ENCODE peak calls at places on chromosomes 13 and 19, in nine cellular contexts. W is heart right ventricle, P is suprapubic skin, Q is ovary, G is right cardiac atrium, U is WERI-Rb-1, C is breast epithelium, X is brain microvascular endothelial cell, V is uterus. A is an unnamed sample.

GRCh38 chr19:39943586-39943985 is 9.2 kb upstream of the FCGBP start:
- DNase-seq in X (no peak), Q (no peak), C (no peak), W (no peak), G (no peak), U (no peak), V (no peak), P (no peak), A (no peak)

GRCh38 chr13:110379358-110379757 is 72.3 kb downstream of the COL4A2 start:
- DNase-seq in W (no peak), V (no peak), Q (no peak), C (no peak), G (no peak), U (no peak), X (no peak), P (no peak), A (no peak)

GRCh38 chr13:109715902-109716301 is 70.5 kb downstream of the IRS2 start:
- DNase-seq in G (no peak), C (no peak), Q (no peak), U (peak), V (no peak), W (no peak), X (peak), P (no peak), A (no peak)

GRCh38 chr13:42048625-42049453 is at the start of gene DGKH:
- DNase-seq in W (peak), G (peak), P (peak), V (peak), C (peak), X (peak), U (peak), Q (peak), A (peak)

GRCh38 chr19:16676101-16676798 is 15.3 kb downstream of the TMEM38A start:
- DNase-seq in X (no peak), C (no peak), Q (no peak), G (no peak), U (no peak), W (no peak), P (no peak), V (no peak), A (no peak)

GRCh38 chr19:13808856-13809255 is 13.6 kb downstream of the ZSWIM4 start:
- DNase-seq in X (no peak), Q (no peak), U (no peak), C (no peak), W (no peak), G (no peak), V (no peak), P (no peak), A (no peak)

GRCh38 chr13:78636493-78636892 is 22.5 kb downstream of the OBI1 start:
- DNase-seq in V (no peak), U (no peak), Q (no peak), C (no peak), X (no peak), P (no peak), G (no peak), W (no peak), A (no peak)

GRCh38 chr19:4233282-4233853 is 4.0 kb downstream of the EBI3 start:
- DNase-seq in Q (peak), C (no peak), G (peak), U (peak), X (peak), V (no peak), W (no peak), P (no peak), A (no peak)

GRCh38 chr13:95607363-95607762 is 37.1 kb downstream of the DZIP1 start:
- DNase-seq in P (no peak), G (no peak), U (no peak), C (no peak), W (no peak), V (no peak), X (peak), Q (no peak), A (no peak)

GRCh38 chr19:10270616-10271394 is at the start of gene ICAM1:
- DNase-seq in Q (peak), X (peak), V (peak), P (peak), G (peak), W (peak), U (peak), C (peak), A (peak)

GRCh38 chr19:53541971-53542370 is 4.0 kb downstream of the ZNF331 start:
- DNase-seq in V (no peak), W (no peak), C (no peak), U (no peak), Q (no peak), G (no peak), X (no peak), P (no peak), A (no peak)

GRCh38 chr19:40084948-40085347 is 5.8 kb downstream of the ZNF780A start:
- DNase-seq in G (no peak), Q (no peak), U (no peak), W (no peak), P (no peak), C (no peak), X (no peak), V (no peak), A (no peak)

GRCh38 chr13:23741879-23742510 is 147.2 kb downstream of the MIPEP start:
- DNase-seq in Q (no peak), P (no peak), C (no peak), X (no peak), G (no peak), U (peak), V (no peak), W (no peak), A (no peak)

GRCh38 chr19:27793128-27793643 is 1419.8 kb downstream of the UQCRFS1 start:
- DNase-seq in W (peak), U (peak), C (peak), X (peak), Q (no peak), P (peak), G (peak), V (peak), A (peak)

GRCh38 chr19:28687296-28687695 is 525.7 kb downstream of the UQCRFS1 start:
- DNase-seq in G (no peak), X (no peak), P (no peak), V (no peak), Q (no peak), U (no peak), W (no peak), C (no peak), A (no peak)

GRCh38 chr13:74203576-74203975 is 69.4 kb upstream of the KLF12 start:
- DNase-seq in X (no peak), C (no peak), W (no peak), G (no peak), P (no peak), U (no peak), Q (no peak), V (no peak), A (no peak)

GRCh38 chr19:8655340-8655709 is 24.9 kb downstream of the NFILZ start:
- DNase-seq in C (no peak), P (no peak), X (no peak), V (no peak), Q (no peak), W (no peak), U (no peak), G (no peak), A (no peak)

GRCh38 chr13:112525306-112525945 is 62.5 kb downstream of the TUBGCP3 start:
- DNase-seq in X (no peak), G (no peak), W (no peak), U (no peak), C (no peak), Q (no peak), V (no peak), P (no peak), A (no peak)

GRCh38 chr19:34733266-34733825 is 697 bp upstream of the ZNF181 start:
- DNase-seq in U (peak), X (no peak), Q (no peak), P (peak), V (peak), C (no peak), W (peak), G (no peak), A (peak)

GRCh38 chr13:39567569-39567968 is 35.4 kb downstream of the LHFPL6 start:
- DNase-seq in Q (no peak), U (no peak), C (no peak), P (no peak), G (no peak), V (no peak), W (no peak), X (no peak), A (no peak)

GRCh38 chr19:12720851-12721655 is 2.7 kb downstream of the TNPO2 start:
- DNase-seq in U (no peak), W (no peak), G (peak), P (no peak), V (no peak), X (no peak), Q (peak), C (no peak), A (peak)

GRCh38 chr13:96551540-96551939 is 442.7 kb downstream of the OXGR1 start:
- DNase-seq in V (no peak), U (no peak), C (no peak), G (no peak), P (no peak), X (no peak), Q (no peak), W (no peak), A (no peak)

GRCh38 chr13:35891973-35892441 is 239.2 kb downstream of the DCLK1 start:
- DNase-seq in G (no peak), Q (no peak), C (no peak), P (no peak), U (no peak), W (no peak), V (no peak), X (no peak), A (no peak)

GRCh38 chr19:15122331-15123030 is 15.3 kb downstream of the SYDE1 start:
- DNase-seq in V (no peak), X (no peak), W (no peak), G (peak), P (no peak), Q (no peak), U (no peak), C (no peak), A (no peak)

GRCh38 chr13:80379245-80379644 is 38.3 kb upstream of the SPRY2 start:
- DNase-seq in P (no peak), W (no peak), Q (no peak), G (no peak), C (no peak), U (no peak), V (no peak), X (peak), A (no peak)

GRCh38 chr13:44758595-44759221 is 182.6 kb upstream of the TSC22D1 start:
- DNase-seq in Q (no peak), U (no peak), V (no peak), P (no peak), C (no peak), X (peak), G (no peak), W (no peak), A (no peak)

GRCh38 chr13:99062593-99062992 is 84.7 kb upstream of the DOCK9 start:
- DNase-seq in U (no peak), V (peak), W (peak), X (peak), Q (peak), C (no peak), G (peak), P (no peak), A (no peak)

GRCh38 chr13:110568649-110569048 is 7.1 kb upstream of the RAB20 start:
- DNase-seq in C (no peak), G (no peak), X (no peak), V (no peak), Q (no peak), U (no peak), W (no peak), P (no peak), A (no peak)

GRCh38 chr13:49357694-49358093 is 86.2 kb downstream of the CAB39L start:
- DNase-seq in X (peak), W (no peak), G (no peak), C (no peak), V (no peak), P (no peak), U (no peak), Q (no peak), A (no peak)

GRCh38 chr13:109428146-109428545 is 358.2 kb downstream of the IRS2 start:
- DNase-seq in U (no peak), X (no peak), P (no peak), C (no peak), G (no peak), W (no peak), V (no peak), Q (no peak), A (no peak)

GRCh38 chr13:93775027-93775426 is 548.4 kb downstream of the GPC6 start:
- DNase-seq in P (no peak), G (no peak), V (no peak), U (no peak), X (no peak), C (no peak), Q (no peak), W (no peak), A (no peak)
- H3K27ac ChIP-seq in P (no peak), G (no peak), V (no peak), U (no peak), X (peak), C (no peak), Q (no peak), W (no peak), A (no peak)

GRCh38 chr19:23527797-23528196 is 132.5 kb upstream of the ZNF91 start:
- DNase-seq in G (no peak), X (no peak), Q (no peak), C (no peak), W (no peak), V (no peak), U (no peak), P (no peak), A (no peak)

GRCh38 chr19:23523863-23524262 is 128.6 kb upstream of the ZNF91 start:
- DNase-seq in C (no peak), U (no peak), W (peak), V (no peak), Q (no peak), G (no peak), P (no peak), X (no peak), A (no peak)

GRCh38 chr19:23525265-23525862 is 130.1 kb upstream of the ZNF91 start:
- DNase-seq in V (no peak), G (no peak), Q (no peak), C (no peak), X (no peak), W (no peak), U (no peak), P (no peak), A (no peak)

GRCh38 chr19:23528376-23528775 is 133.1 kb upstream of the ZNF91 start:
- DNase-seq in C (no peak), G (no peak), P (no peak), X (no peak), V (no peak), U (no peak), Q (no peak), W (no peak), A (no peak)

GRCh38 chr19:23526302-23526701 is 131.0 kb upstream of the ZNF91 start:
- DNase-seq in V (no peak), C (no peak), P (no peak), Q (no peak), X (no peak), U (no peak), G (no peak), W (no peak), A (no peak)
- H3K27ac ChIP-seq in V (no peak), C (no peak), P (no peak), Q (no peak), X (no peak), U (no peak), G (no peak), W (no peak), A (no peak)

GRCh38 chr13:113905942-113906341 is 42.1 kb upstream of the GAS6 start:
- DNase-seq in W (no peak), Q (no peak), X (no peak), G (no peak), P (no peak), C (no peak), U (no peak), V (no peak), A (no peak)

GRCh38 chr13:113904411-113904810 is 40.5 kb upstream of the GAS6 start:
- DNase-seq in P (no peak), X (no peak), W (peak), Q (no peak), G (peak), C (peak), V (peak), U (peak), A (no peak)

GRCh38 chr13:113905018-113905417 is 41.1 kb upstream of the GAS6 start:
- DNase-seq in C (peak), W (no peak), G (no peak), Q (no peak), U (no peak), P (no peak), X (no peak), V (no peak), A (no peak)

GRCh38 chr13:113907637-113908617 is 44.1 kb upstream of the GAS6 start:
- DNase-seq in X (no peak), C (peak), U (peak), P (no peak), V (peak), Q (no peak), G (no peak), W (no peak), A (peak)

GRCh38 chr13:113906566-113906965 is 42.7 kb upstream of the GAS6 start:
- DNase-seq in Q (no peak), V (no peak), W (no peak), C (peak), P (no peak), G (no peak), X (no peak), U (no peak), A (peak)
- H3K27ac ChIP-seq in Q (no peak), V (peak), W (no peak), C (no peak), P (no peak), G (no peak), X (no peak), U (no peak), A (no peak)

GRCh38 chr19:46391296-46392251 is 21.8 kb downstream of the CCDC8 start:
- DNase-seq in Q (peak), P (peak), X (no peak), C (no peak), U (no peak), W (no peak), V (no peak), G (peak), A (no peak)
- H3K27ac ChIP-seq in Q (peak), P (peak), X (no peak), C (peak), U (no peak), W (no peak), V (peak), G (no peak), A (no peak)

GRCh38 chr19:18098891-18099622 is 1.5 kb downstream of the MAST3 start:
- DNase-seq in G (peak), U (no peak), C (no peak), W (no peak), X (no peak), P (no peak), Q (no peak), V (no peak), A (peak)
- H3K27ac ChIP-seq in G (no peak), U (no peak), C (no peak), W (no peak), X (no peak), P (no peak), Q (no peak), V (no peak), A (no peak)

GRCh38 chr13:29434217-29434940 is 161.1 kb downstream of the SLC7A1 start:
- DNase-seq in X (no peak), W (no peak), P (no peak), G (no peak), C (no peak), Q (no peak), U (no peak), V (no peak), A (no peak)
- H3K27ac ChIP-seq in X (no peak), W (peak), P (no peak), G (peak), C (no peak), Q (peak), U (no peak), V (peak), A (no peak)

DNA sequence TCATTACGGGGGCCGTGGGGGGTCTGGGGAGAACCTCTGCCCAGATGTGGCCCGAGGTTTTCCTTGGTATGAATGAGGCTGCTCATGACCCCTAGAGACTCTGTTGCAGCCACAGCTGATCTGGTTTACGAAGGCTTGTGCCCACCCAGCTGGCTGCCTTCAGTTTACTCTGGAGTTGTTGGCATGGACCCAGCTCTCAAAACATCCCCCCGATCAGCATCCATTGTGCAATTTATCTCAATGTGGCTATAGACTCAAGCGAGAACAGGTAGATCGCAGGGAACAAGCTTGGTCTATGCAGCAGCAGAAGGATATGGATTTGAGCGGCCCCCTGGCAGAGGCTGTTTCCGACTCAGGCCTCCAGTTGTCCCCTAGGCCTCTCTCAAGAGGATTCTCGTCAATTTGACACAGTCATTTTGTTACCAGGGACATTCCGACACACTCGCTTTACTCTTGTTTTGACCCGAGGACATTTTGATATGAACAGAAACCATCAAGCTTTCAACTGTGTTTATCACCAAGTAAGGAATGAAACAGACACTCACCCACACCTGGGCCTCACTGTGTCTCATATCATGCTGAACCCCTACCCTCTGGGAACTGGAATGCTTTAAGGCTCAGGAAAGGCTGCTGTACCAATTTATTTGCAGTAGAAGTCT is 161.5 kb downstream of the KATNAL1 start:
- DNase-seq in W (no peak), P (no peak), V (no peak), X (no peak), G (no peak), Q (no peak), U (no peak), C (no peak), A (no peak)
- H3K27ac ChIP-seq in W (no peak), P (no peak), V (no peak), X (no peak), G (no peak), Q (no peak), U (no peak), C (no peak), A (no peak)